ENCODE peak calls at places on chromosome 4, in eight cellular contexts. N is fibroblast of lung; A is osteoblast; X is CD8-positive, alpha-beta memory T cell; J is IMR-90; S is A549; M is lung; K is sigmoid colon. Q is an unnamed sample. For H3K4me1, the result is how much of the 10 kb centered on the place peaks cover.

GRCh38 chr4:77734928-77735327 is 84.2 kb downstream of the CNOT6L start:
- DNase-seq in N (peak), A (no peak), X (peak), J (peak), S (no peak), M (no peak), K (no peak), Q (no peak)

GRCh38 chr4:48153791-48154550 is 19.9 kb upstream of the TXK start:
- DNase-seq in N (no peak), A (no peak), X (no peak), J (no peak), S (no peak), M (no peak), K (no peak), Q (no peak)

GRCh38 chr4:42865572-42866189 is 26.8 kb upstream of the GRXCR1 start:
- DNase-seq in N (peak), A (peak), X (peak), J (peak), S (peak), M (peak), K (no peak), Q (peak)

GRCh38 chr4:111323496-111323895 is 700.6 kb upstream of the PITX2 start:
- DNase-seq in N (peak), A (no peak), X (no peak), J (peak), S (no peak), M (no peak), K (no peak), Q (no peak)

GRCh38 chr4:138611721-138612120 is 369.6 kb upstream of the SLC7A11 start:
- DNase-seq in N (no peak), A (no peak), X (no peak), J (no peak), S (no peak), M (no peak), K (no peak), Q (no peak)

GRCh38 chr4:184860018-184860530 is 34.3 kb upstream of the ACSL1 start:
- DNase-seq in N (no peak), A (no peak), X (no peak), J (no peak), S (no peak), M (no peak), K (no peak), Q (no peak)

GRCh38 chr4:80309301-80310004 is 26.1 kb upstream of the CFAP299 start:
- DNase-seq in N (peak), A (no peak), X (no peak), J (peak), S (peak), M (no peak), K (no peak), Q (no peak)

GRCh38 chr4:137521053-137521452 is 11.2 kb downstream of the PCDH18 start:
- DNase-seq in N (no peak), A (no peak), X (no peak), J (no peak), S (no peak), M (no peak), K (no peak), Q (no peak)

GRCh38 chr4:22413416-22413815 is 102.5 kb downstream of the ADGRA3 start:
- DNase-seq in N (no peak), A (no peak), X (no peak), J (no peak), S (no peak), M (no peak), K (no peak), Q (no peak)

GRCh38 chr4:126440297-126440696 is 1125.5 kb downstream of the FAT4 start:
- DNase-seq in N (no peak), A (no peak), X (no peak), J (no peak), S (no peak), M (no peak), K (no peak), Q (no peak)

GRCh38 chr4:157674699-157675098 is 454.2 kb downstream of the GRIA2 start:
- DNase-seq in N (no peak), A (no peak), X (no peak), J (no peak), S (no peak), M (no peak), K (no peak), Q (no peak)

DNA sequence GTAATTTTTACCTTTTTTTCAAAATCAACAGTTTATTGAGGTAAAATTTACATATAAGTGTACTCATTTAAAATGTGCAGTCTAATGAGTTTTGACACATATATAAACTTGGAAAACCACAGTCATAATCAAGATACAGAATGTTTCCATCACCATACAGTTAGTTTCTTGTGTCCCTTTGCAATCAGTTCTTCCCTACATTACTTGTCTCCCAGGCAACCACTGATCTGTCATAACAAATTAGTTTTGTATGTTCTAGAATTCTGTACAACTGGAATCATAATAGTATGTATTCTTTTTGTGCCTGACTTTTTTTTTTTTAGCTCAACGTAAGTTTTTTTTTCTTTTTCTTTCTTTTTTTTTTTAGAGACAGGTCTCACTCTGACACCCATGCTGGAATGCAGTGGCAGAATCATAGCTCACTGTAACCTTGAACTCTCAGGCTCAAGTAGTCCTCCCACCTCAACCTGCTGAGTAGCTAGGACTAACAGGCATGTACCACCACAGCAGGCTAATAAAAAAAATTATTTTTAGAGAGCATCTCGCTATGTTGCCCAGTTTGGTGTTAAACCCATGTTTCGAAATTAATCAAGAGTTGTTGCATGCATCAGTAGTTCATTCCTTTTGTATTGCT is 26.9 kb downstream of the ARFIP1 start:
- DNase-seq in N (peak), A (no peak), X (no peak), J (no peak), S (no peak), M (no peak), K (no peak), Q (no peak)
- H3K27ac ChIP-seq in N (no peak), A (no peak), X (no peak), J (no peak), S (no peak), M (no peak), K (no peak), Q (no peak)

GRCh38 chr4:140096483-140096861 is 57.5 kb downstream of the MAML3 start:
- DNase-seq in N (no peak), A (no peak), X (no peak), J (no peak), S (no peak), M (no peak), K (no peak), Q (no peak)
- H3K4me1 ChIP-seq in N (under half), A (under half), X (under half), J (under half), S (half or more), M (under half), K (under half), Q (under half)

GRCh38 chr4:82461710-82462109 is 31.3 kb downstream of the ENOPH1 start:
- DNase-seq in N (no peak), A (no peak), X (no peak), J (no peak), S (no peak), M (no peak), K (no peak), Q (no peak)

GRCh38 chr4:82462415-82462831 is 32.0 kb downstream of the ENOPH1 start:
- DNase-seq in N (peak), A (peak), X (peak), J (peak), S (peak), M (peak), K (peak), Q (peak)

GRCh38 chr4:82457266-82457665 is 26.9 kb downstream of the ENOPH1 start:
- DNase-seq in N (no peak), A (no peak), X (no peak), J (no peak), S (no peak), M (no peak), K (no peak), Q (no peak)

GRCh38 chr4:82463221-82463620 is 32.8 kb downstream of the ENOPH1 start:
- DNase-seq in N (no peak), A (no peak), X (no peak), J (no peak), S (no peak), M (no peak), K (no peak), Q (no peak)

DNA sequence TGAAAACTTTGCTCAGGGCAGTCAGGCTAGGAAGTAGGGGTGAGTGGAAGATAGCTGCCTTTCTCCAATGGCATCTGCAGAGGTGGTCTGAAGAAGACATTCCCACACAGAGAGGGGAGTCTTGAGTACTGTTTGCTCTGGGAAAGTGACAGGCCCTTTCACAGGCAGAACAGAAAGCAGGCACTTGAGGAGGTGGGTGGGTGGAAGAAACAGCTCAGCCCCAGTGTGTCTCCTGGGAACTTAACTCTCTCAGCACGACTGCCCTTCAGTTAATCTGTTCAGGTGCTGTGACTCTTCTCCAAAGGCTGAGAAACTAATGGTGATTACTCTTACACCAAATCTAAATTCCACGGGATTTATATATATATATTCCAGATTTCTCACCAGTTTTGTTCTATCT is 28.3 kb downstream of the ENOPH1 start:
- DNase-seq in N (no peak), A (no peak), X (no peak), J (no peak), S (no peak), M (no peak), K (no peak), Q (no peak)
- H3K4me3 ChIP-seq in N (no peak), A (no peak), X (no peak), J (no peak), S (no peak), M (no peak), K (no peak), Q (no peak)

DNA sequence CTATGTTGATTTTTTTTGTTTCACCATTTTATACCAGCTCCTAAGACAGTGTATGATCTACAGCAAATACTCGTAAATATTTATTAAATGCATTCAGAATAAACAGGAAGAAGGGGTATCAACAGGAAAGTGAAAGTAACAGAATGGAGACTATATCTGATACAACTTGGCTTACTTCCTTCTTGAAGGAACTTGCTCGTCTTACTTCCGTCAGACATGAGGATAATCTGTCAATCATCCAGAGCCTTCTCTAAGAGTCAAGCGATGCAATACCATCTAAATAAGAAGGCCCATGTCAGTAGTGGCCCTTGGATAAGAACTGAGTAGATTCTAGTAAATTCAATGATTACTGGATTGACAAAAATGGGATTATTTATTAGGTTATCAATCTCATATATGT is 84.2 kb downstream of the CAMK2D start:
- DNase-seq in N (no peak), A (no peak), X (peak), J (no peak), S (no peak), M (no peak), K (no peak), Q (no peak)
- H3K27ac ChIP-seq in N (no peak), A (peak), X (peak), J (no peak), S (no peak), M (no peak), K (no peak), Q (peak)

GRCh38 chr4:1241466-1241935 is 7.4 kb downstream of the CTBP1 start:
- DNase-seq in N (no peak), A (peak), X (no peak), J (no peak), S (no peak), M (no peak), K (no peak), Q (no peak)

GRCh38 chr4:1243451-1244080 is 5.4 kb downstream of the CTBP1 start:
- DNase-seq in N (no peak), A (peak), X (no peak), J (no peak), S (no peak), M (no peak), K (peak), Q (no peak)

GRCh38 chr4:1242506-1243450 is 6.2 kb downstream of the CTBP1 start:
- DNase-seq in N (no peak), A (peak), X (no peak), J (no peak), S (no peak), M (no peak), K (peak), Q (no peak)

GRCh38 chr4:1240721-1241465 is 8.0 kb downstream of the CTBP1 start:
- DNase-seq in N (no peak), A (peak), X (no peak), J (no peak), S (no peak), M (no peak), K (peak), Q (no peak)

DNA sequence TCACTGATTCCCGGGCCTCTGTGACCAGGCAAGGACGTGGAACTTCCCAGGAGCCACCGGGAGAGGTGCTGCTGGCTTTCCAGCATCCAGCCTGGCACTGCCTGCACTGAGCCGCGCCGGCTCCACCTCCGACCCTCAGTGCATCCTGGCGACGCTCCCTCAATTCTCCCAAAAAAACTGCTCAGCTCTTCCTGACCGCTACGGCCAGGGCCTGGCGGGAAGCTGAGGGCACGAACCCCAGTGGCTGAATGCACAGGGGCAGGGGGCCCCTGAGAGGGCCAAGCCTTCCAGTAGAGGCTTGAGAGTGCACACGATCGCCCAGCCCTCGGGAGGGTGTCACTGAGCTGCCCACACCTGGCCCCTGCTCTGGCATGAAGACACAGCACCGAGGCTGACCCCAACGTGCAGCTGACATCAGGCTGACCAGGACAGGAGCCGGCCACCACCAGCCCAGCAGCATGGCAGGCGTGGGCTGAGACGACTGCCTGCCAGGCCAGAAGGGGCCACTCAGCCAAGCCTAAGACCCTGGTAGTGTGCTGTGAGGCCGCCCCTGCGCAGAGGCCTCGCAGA is 6.9 kb downstream of the CTBP1 start:
- DNase-seq in N (no peak), A (peak), X (no peak), J (no peak), S (no peak), M (no peak), K (peak), Q (no peak)
- H3K4me1 ChIP-seq in N (under half), A (under half), X (under half), J (under half), S (under half), M (under half), K (under half), Q (under half)

GRCh38 chr4:38620025-38620424 is 44.0 kb upstream of the KLF3 start:
- DNase-seq in N (no peak), A (no peak), X (no peak), J (no peak), S (no peak), M (no peak), K (no peak), Q (no peak)

GRCh38 chr4:38623260-38623659 is 40.7 kb upstream of the KLF3 start:
- DNase-seq in N (no peak), A (no peak), X (no peak), J (no peak), S (no peak), M (no peak), K (no peak), Q (no peak)

GRCh38 chr4:38621004-38621684 is 42.9 kb upstream of the KLF3 start:
- DNase-seq in N (peak), A (peak), X (no peak), J (peak), S (peak), M (peak), K (no peak), Q (no peak)

GRCh38 chr4:38620527-38620926 is 43.5 kb upstream of the KLF3 start:
- DNase-seq in N (no peak), A (no peak), X (no peak), J (no peak), S (no peak), M (no peak), K (no peak), Q (no peak)

DNA sequence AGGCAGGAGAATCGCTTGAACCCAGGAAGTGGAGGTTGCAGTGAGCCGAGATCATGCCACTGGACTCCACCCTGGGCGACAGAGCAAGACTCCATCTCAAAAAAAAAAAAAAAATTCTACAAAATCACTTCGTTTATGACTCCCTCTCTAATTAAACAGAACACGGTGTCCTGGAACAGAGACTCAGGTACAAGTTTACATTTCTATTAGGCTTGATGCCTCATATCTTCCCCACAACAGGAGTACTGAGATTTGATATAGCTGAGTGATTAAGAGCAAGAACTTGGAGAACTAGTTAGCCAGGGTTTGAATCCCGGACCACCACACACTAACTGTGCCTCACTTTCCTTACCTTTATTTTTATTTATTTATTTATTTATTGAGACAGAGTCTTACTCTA is 42.2 kb upstream of the KLF3 start:
- DNase-seq in N (no peak), A (no peak), X (no peak), J (no peak), S (no peak), M (no peak), K (no peak), Q (no peak)
- H3K4me3 ChIP-seq in N (no peak), A (no peak), X (no peak), J (no peak), S (no peak), M (no peak), K (no peak), Q (no peak)

GRCh38 chr4:125101706-125102105 is 213.0 kb upstream of the FAT4 start:
- DNase-seq in N (no peak), A (peak), X (no peak), J (no peak), S (no peak), M (no peak), K (no peak), Q (no peak)
- H3K27ac ChIP-seq in N (no peak), A (no peak), X (no peak), J (no peak), S (no peak), M (no peak), K (no peak), Q (no peak)

DNA sequence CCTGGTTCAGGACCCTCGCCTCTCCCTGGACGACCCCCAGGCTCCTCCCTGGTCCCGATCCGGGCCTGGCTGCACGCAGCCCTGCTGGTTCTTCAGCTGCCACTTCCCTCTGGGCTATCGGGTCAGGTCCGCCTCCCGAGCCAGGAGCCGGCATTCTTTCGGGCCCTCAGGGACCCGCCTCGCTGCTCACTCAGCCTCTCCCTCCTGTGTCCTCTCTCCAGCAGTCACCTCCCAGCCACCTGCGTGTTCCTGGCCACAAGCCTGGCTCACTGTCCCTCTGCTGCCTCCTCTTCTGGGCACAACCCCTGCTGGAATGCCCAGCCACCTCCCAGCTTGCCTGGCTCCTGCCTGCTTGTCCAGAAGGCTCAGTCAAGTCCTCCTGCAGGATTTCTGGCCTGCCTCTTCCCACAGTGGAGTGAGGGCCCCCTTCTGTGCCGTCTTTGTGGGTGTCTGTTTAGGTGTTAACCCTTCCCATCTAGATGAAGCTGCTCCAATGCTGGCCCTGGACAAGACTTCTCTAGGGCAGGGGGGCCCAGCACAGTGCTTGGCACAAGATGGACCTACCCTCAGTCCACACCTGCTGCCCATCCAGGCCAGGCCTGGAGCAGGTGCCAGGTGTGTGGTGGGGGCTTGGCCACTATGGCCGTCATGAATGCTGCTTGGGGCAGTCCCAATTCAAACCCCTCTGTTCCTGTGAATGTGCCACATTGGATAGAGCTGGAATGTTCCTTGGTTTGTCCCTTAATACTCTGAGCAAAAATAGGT is 2.2 kb downstream of the WFS1 start:
- DNase-seq in N (no peak), A (peak), X (no peak), J (no peak), S (no peak), M (peak), K (peak), Q (no peak)
- H3K4me1 ChIP-seq in N (under half), A (under half), X (under half), J (under half), S (under half), M (under half), K (under half), Q (under half)

DNA sequence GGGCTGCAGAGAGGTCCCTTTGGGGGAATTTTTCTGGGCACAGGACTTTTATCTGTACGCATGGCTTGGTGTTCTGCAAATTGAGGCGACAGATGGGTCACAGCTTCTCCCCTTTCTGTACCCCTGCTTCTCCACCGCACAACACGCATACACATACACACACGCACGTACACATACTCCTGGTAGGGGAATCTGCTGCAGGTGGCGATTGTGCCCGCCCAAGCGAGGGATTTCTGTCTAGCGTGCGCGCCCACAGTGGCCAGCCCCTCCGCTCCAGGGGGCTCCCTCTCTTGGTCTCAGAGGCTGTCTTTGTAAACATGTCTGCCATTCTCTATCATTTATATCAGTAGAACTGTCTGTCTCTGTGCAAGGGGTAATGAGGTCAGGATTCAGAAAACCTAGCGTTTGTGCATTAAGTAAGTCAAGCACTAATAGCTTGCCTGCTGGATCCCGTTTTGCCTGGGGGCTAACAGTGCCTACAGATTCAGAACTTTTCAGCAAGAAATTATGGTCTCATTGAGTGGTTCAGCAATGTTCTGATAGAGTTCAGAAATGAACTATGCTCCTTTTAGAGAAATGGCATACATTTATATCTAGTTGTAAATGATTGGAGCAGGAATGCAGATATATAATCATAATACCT is 2.2 kb downstream of the GRID2 start:
- DNase-seq in N (no peak), A (no peak), X (no peak), J (no peak), S (no peak), M (no peak), K (no peak), Q (no peak)
- H3K4me3 ChIP-seq in N (peak), A (peak), X (no peak), J (peak), S (peak), M (no peak), K (peak), Q (no peak)

GRCh38 chr4:7256989-7257810 is 64.9 kb downstream of the SORCS2 start:
- DNase-seq in N (peak), A (peak), X (no peak), J (no peak), S (no peak), M (no peak), K (peak), Q (no peak)
- H3K27ac ChIP-seq in N (no peak), A (no peak), X (no peak), J (no peak), S (no peak), M (no peak), K (no peak), Q (no peak)

Q was measured in effector memory CD4-positive, alpha-beta T cell.